ENCODE peak calls at places on chromosomes 16 and 17, in eight cellular contexts. One of them, this sample, is unnamed.

GRCh38 chr17:46720408-46720807 is 98.1 kb downstream of the WNT3 start:
- DNase-seq in vagina: no peak
- DNase-seq in cardiac fibroblast: no peak
- DNase-seq in endodermal cell: no peak
- DNase-seq in foreskin fibroblast: no peak
- DNase-seq in right lobe of liver: no peak
- DNase-seq in left lung: no peak
- DNase-seq in tibial nerve: no peak
- DNase-seq in this sample: no peak

GRCh38 chr17:61645898-61646297 is 54.9 kb upstream of the NACA2 start:
- DNase-seq in vagina: no peak
- DNase-seq in right lobe of liver: no peak
- DNase-seq in tibial nerve: no peak
- DNase-seq in endodermal cell: no peak
- DNase-seq in foreskin fibroblast: peak
- DNase-seq in cardiac fibroblast: no peak
- DNase-seq in left lung: no peak
- DNase-seq in this sample: no peak

GRCh38 chr17:82324566-82325285 is 7.3 kb upstream of the CD7 start:
- DNase-seq in foreskin fibroblast: peak
- DNase-seq in right lobe of liver: peak
- DNase-seq in endodermal cell: no peak
- DNase-seq in left lung: no peak
- DNase-seq in vagina: no peak
- DNase-seq in tibial nerve: no peak
- DNase-seq in cardiac fibroblast: no peak
- DNase-seq in this sample: no peak

GRCh38 chr16:30065943-30066881 is 652 bp downstream of the ALDOA start:
- DNase-seq in vagina: no peak
- DNase-seq in cardiac fibroblast: peak
- DNase-seq in left lung: peak
- DNase-seq in endodermal cell: no peak
- DNase-seq in right lobe of liver: no peak
- DNase-seq in tibial nerve: no peak
- DNase-seq in foreskin fibroblast: peak
- DNase-seq in this sample: peak

GRCh38 chr17:50130778-50131317 is 888 bp upstream of the SAMD14 start:
- DNase-seq in vagina: no peak
- DNase-seq in cardiac fibroblast: no peak
- DNase-seq in foreskin fibroblast: no peak
- DNase-seq in tibial nerve: no peak
- DNase-seq in endodermal cell: peak
- DNase-seq in right lobe of liver: no peak
- DNase-seq in left lung: no peak
- DNase-seq in this sample: no peak

GRCh38 chr17:40086150-40087044 is 14.0 kb downstream of the NR1D1 start:
- DNase-seq in endodermal cell: peak
- DNase-seq in right lobe of liver: peak
- DNase-seq in tibial nerve: no peak
- DNase-seq in vagina: no peak
- DNase-seq in foreskin fibroblast: peak
- DNase-seq in cardiac fibroblast: peak
- DNase-seq in left lung: no peak
- DNase-seq in this sample: no peak

GRCh38 chr16:47712276-47713224 is 251.4 kb downstream of the PHKB start:
- DNase-seq in foreskin fibroblast: no peak
- DNase-seq in left lung: peak
- DNase-seq in right lobe of liver: no peak
- DNase-seq in tibial nerve: no peak
- DNase-seq in vagina: no peak
- DNase-seq in endodermal cell: no peak
- DNase-seq in cardiac fibroblast: no peak
- DNase-seq in this sample: no peak

GRCh38 chr16:83932955-83933673 is 19.9 kb upstream of the OSGIN1 start:
- DNase-seq in cardiac fibroblast: no peak
- DNase-seq in right lobe of liver: no peak
- DNase-seq in vagina: no peak
- DNase-seq in endodermal cell: no peak
- DNase-seq in foreskin fibroblast: no peak
- DNase-seq in left lung: peak
- DNase-seq in tibial nerve: no peak
- DNase-seq in this sample: no peak

GRCh38 chr17:57861000-57861736 is 11.3 kb upstream of the MRPS23 start:
- DNase-seq in left lung: peak
- DNase-seq in cardiac fibroblast: peak
- DNase-seq in right lobe of liver: peak
- DNase-seq in foreskin fibroblast: peak
- DNase-seq in vagina: no peak
- DNase-seq in endodermal cell: peak
- DNase-seq in tibial nerve: no peak
- DNase-seq in this sample: peak

GRCh38 chr17:29151567-29151966 is 28.6 kb downstream of the MYO18A start:
- DNase-seq in tibial nerve: no peak
- DNase-seq in endodermal cell: peak
- DNase-seq in cardiac fibroblast: peak
- DNase-seq in foreskin fibroblast: peak
- DNase-seq in right lobe of liver: no peak
- DNase-seq in vagina: no peak
- DNase-seq in left lung: no peak
- DNase-seq in this sample: peak

GRCh38 chr16:1762196-1762878 is 9.0 kb downstream of the NME3 start:
- DNase-seq in cardiac fibroblast: no peak
- DNase-seq in tibial nerve: no peak
- DNase-seq in endodermal cell: no peak
- DNase-seq in left lung: no peak
- DNase-seq in foreskin fibroblast: no peak
- DNase-seq in vagina: no peak
- DNase-seq in right lobe of liver: no peak
- DNase-seq in this sample: no peak

GRCh38 chr16:1764971-1765370 is 6.4 kb downstream of the NME3 start:
- DNase-seq in cardiac fibroblast: no peak
- DNase-seq in vagina: no peak
- DNase-seq in foreskin fibroblast: no peak
- DNase-seq in right lobe of liver: no peak
- DNase-seq in tibial nerve: no peak
- DNase-seq in endodermal cell: no peak
- DNase-seq in left lung: no peak
- DNase-seq in this sample: no peak

GRCh38 chr16:1765826-1766225 is 5.5 kb downstream of the NME3 start:
- DNase-seq in endodermal cell: no peak
- DNase-seq in cardiac fibroblast: no peak
- DNase-seq in right lobe of liver: no peak
- DNase-seq in tibial nerve: no peak
- DNase-seq in left lung: no peak
- DNase-seq in foreskin fibroblast: no peak
- DNase-seq in vagina: no peak
- DNase-seq in this sample: no peak

GRCh38 chr16:1762879-1763520 is 8.3 kb downstream of the NME3 start:
- DNase-seq in cardiac fibroblast: no peak
- DNase-seq in vagina: no peak
- DNase-seq in endodermal cell: peak
- DNase-seq in tibial nerve: no peak
- DNase-seq in left lung: no peak
- DNase-seq in right lobe of liver: no peak
- DNase-seq in foreskin fibroblast: no peak
- DNase-seq in this sample: no peak

DNA sequence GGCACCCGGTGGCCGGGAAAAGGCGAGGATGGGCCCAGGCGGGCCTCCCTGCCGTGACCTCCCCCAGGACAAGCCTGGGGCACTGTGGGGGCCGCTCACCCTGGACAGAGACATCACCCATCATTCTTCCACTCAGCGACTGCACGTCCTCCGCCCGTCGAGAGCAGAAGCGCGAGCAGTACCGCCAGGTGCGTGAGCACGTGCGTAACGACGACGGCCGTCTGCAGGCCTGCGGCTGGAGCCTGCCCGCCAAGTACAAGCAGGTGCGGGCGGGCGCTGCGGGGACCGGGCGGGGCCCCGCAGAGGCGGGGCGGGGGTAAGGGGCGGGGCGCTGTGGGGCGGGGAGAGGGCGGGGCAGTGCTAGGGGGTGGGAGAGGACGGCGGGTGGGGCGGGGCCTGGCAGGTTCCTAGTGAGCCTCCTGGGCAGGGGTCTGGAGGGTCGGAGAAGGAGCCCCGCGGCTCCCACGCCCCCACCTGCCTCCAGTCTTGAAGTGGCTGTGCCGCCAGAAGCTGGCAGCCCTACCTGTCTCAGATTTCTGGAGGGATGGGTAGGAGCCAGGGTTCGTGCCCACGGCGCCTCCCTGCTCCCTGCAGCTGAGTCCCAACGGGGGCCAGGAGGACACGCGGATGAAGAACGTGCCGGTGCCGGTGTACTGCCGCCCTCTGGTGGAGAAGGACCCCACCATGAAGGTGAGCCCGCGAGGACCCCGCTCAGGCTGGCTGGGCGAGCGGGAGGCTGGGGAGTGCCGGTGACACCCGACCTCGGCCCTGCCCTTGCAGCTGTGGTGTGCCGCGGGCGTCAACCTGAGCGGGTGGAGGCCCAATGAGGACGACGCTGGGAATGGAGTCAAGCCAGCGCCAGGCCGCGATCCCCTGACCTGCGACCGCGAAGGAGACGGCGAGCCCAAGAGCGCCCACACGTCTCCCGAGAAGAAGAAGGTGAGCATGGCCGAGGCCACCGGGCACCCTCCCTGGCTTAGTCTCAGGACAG is 7.5 kb downstream of the NME3 start:
- DNase-seq in right lobe of liver: no peak
- DNase-seq in foreskin fibroblast: peak
- DNase-seq in endodermal cell: peak
- DNase-seq in cardiac fibroblast: peak
- DNase-seq in left lung: no peak
- DNase-seq in tibial nerve: no peak
- DNase-seq in vagina: no peak
- DNase-seq in this sample: no peak
- TF ChIP-seq CTCF in right lobe of liver: peak
- TF ChIP-seq CTCF in foreskin fibroblast: peak
- TF ChIP-seq CTCF in endodermal cell: peak
- TF ChIP-seq CTCF in cardiac fibroblast: peak
- TF ChIP-seq CTCF in left lung: no peak
- TF ChIP-seq CTCF in tibial nerve: peak
- TF ChIP-seq CTCF in vagina: no peak
- TF ChIP-seq CTCF in this sample: peak

DNA sequence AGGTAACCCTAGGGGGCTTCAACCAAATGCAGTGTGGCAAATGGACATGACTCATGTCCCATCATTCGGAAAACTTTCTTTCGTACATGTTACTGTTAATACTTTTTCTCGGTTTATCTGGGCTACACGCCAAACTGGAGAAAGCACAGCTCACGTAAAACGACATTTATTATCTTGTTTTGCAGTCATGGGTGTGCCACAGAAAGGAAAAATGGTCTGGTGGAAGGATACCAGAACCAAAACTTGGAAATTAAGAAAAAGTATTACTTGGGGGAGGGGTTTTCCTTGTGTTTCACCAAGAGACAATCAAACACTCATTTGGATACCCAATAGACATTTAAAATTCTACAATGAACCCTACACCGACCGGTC is 23.6 kb downstream of the ALOX15B start:
- DNase-seq in endodermal cell: peak
- DNase-seq in tibial nerve: no peak
- DNase-seq in cardiac fibroblast: peak
- DNase-seq in vagina: no peak
- DNase-seq in left lung: no peak
- DNase-seq in foreskin fibroblast: peak
- DNase-seq in right lobe of liver: no peak
- DNase-seq in this sample: peak
- H3K4me3 ChIP-seq in endodermal cell: peak
- H3K4me3 ChIP-seq in tibial nerve: no peak
- H3K4me3 ChIP-seq in cardiac fibroblast: peak
- H3K4me3 ChIP-seq in vagina: peak
- H3K4me3 ChIP-seq in left lung: no peak
- H3K4me3 ChIP-seq in foreskin fibroblast: no peak
- H3K4me3 ChIP-seq in right lobe of liver: no peak
- H3K4me3 ChIP-seq in this sample: no peak

GRCh38 chr16:3123986-3124886 is 10.6 kb upstream of the ZNF213 start:
- DNase-seq in foreskin fibroblast: peak
- DNase-seq in left lung: peak
- DNase-seq in cardiac fibroblast: peak
- DNase-seq in right lobe of liver: peak
- DNase-seq in vagina: no peak
- DNase-seq in tibial nerve: peak
- DNase-seq in endodermal cell: peak
- DNase-seq in this sample: peak
- TF ChIP-seq CTCF in foreskin fibroblast: peak
- TF ChIP-seq CTCF in left lung: no peak
- TF ChIP-seq CTCF in cardiac fibroblast: peak
- TF ChIP-seq CTCF in right lobe of liver: peak
- TF ChIP-seq CTCF in vagina: no peak
- TF ChIP-seq CTCF in tibial nerve: no peak
- TF ChIP-seq CTCF in endodermal cell: peak
- TF ChIP-seq CTCF in this sample: peak

DNA sequence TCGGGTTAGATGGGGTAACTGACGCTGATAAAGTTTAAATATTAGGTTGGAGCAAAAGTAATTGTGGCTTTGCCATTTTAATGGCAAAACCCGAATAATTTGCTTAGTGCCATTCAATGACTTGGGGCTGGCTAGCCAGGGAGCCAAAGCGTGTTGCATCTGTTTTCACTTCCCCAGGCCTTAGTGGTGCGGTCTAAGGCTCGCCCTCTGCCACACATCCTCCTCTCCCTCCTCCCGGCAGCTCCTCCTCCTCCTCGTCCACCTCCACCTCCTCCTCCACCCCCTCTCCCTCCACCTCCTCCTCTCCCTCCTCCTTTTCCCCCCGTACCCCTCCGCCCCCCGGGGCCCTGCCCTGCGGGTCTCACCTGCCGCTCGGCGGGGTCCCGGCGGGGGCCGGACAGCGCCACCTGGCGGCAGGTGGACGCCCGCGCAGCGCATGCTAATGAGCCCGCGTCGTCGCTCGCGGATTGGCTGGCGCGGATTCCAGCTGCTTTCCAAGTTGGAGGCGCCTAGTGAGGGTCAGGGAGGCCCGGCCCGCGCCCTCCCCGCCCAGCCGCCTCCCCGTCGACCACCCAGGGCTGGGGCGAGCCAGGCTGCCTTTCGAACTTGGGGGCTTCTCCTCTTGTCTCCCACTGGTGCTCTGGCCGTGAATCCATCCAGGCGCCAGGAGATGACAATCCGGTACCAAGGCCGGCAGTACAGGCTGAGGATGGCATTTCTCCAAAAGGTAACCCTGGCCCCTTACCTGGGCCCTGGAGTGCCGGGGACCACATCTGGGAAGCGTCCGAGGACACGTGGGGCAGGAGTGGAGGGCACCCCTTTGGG is 36.6 kb upstream of the RGS9 start:
- DNase-seq in tibial nerve: peak
- DNase-seq in vagina: no peak
- DNase-seq in endodermal cell: peak
- DNase-seq in left lung: peak
- DNase-seq in cardiac fibroblast: peak
- DNase-seq in right lobe of liver: peak
- DNase-seq in foreskin fibroblast: peak
- DNase-seq in this sample: peak
- H3K4me3 ChIP-seq in tibial nerve: peak
- H3K4me3 ChIP-seq in vagina: peak
- H3K4me3 ChIP-seq in endodermal cell: peak
- H3K4me3 ChIP-seq in left lung: peak
- H3K4me3 ChIP-seq in cardiac fibroblast: peak
- H3K4me3 ChIP-seq in right lobe of liver: peak
- H3K4me3 ChIP-seq in foreskin fibroblast: peak
- H3K4me3 ChIP-seq in this sample: peak

GRCh38 chr16:57781741-57782606 is 20.3 kb downstream of the KIFC3 start:
- DNase-seq in vagina: no peak
- DNase-seq in left lung: peak
- DNase-seq in endodermal cell: no peak
- DNase-seq in cardiac fibroblast: peak
- DNase-seq in tibial nerve: no peak
- DNase-seq in foreskin fibroblast: peak
- DNase-seq in right lobe of liver: no peak
- DNase-seq in this sample: peak
- TF ChIP-seq CTCF in vagina: no peak
- TF ChIP-seq CTCF in left lung: no peak
- TF ChIP-seq CTCF in endodermal cell: no peak
- TF ChIP-seq CTCF in cardiac fibroblast: no peak
- TF ChIP-seq CTCF in tibial nerve: no peak
- TF ChIP-seq CTCF in foreskin fibroblast: no peak
- TF ChIP-seq CTCF in right lobe of liver: no peak
- TF ChIP-seq CTCF in this sample: no peak

This sample was measured in fibroblast of the aortic adventitia.